ENCODE peak calls at places on chromosome 5, in six cellular contexts. G is CD4-positive, alpha-beta memory T cell; T is GM23248; I is DMS153; D is AG09309; V is PC-3. B is an unnamed sample.

GRCh38 chr5:176714067-176714466 is 66.8 kb downstream of the TSPAN17 start:
- DNase-seq in I (no peak), G (no peak), V (peak), D (no peak), T (peak), B (no peak)

GRCh38 chr5:169637085-169637855 is at the start of gene DOCK2:
- DNase-seq in T (peak), D (no peak), I (no peak), G (peak), V (no peak), B (no peak)

GRCh38 chr5:119318256-119318914 is 37.4 kb upstream of the TNFAIP8 start:
- DNase-seq in G (no peak), I (no peak), V (no peak), T (no peak), D (no peak), B (no peak)

GRCh38 chr5:93782978-93783377 is 41.6 kb upstream of the POU5F2 start:
- DNase-seq in D (no peak), T (peak), I (no peak), V (peak), G (no peak), B (no peak)

GRCh38 chr5:122845253-122846050 is at the start of gene SNX24:
- DNase-seq in D (no peak), T (peak), G (peak), I (no peak), V (peak), B (no peak)

GRCh38 chr5:151093476-151093889 is 12.6 kb upstream of the TNIP1 start:
- DNase-seq in T (peak), D (peak), V (peak), G (no peak), I (no peak), B (peak)

GRCh38 chr5:105593011-105593760 is 2030.6 kb upstream of the NUDT12 start:
- DNase-seq in I (no peak), G (no peak), T (no peak), D (no peak), V (no peak), B (no peak)

GRCh38 chr5:123549256-123549904 is 37.4 kb downstream of the CSNK1G3 start:
- DNase-seq in V (no peak), I (no peak), G (peak), D (no peak), T (no peak), B (no peak)

GRCh38 chr5:177317959-177318377 is 6.3 kb upstream of the MXD3 start:
- DNase-seq in G (peak), T (peak), V (peak), I (peak), D (no peak), B (peak)

GRCh38 chr5:89313804-89314588 is 431.0 kb upstream of the MEF2C start:
- DNase-seq in I (peak), T (peak), V (peak), G (no peak), D (peak), B (peak)

GRCh38 chr5:15533124-15533893 is 33.3 kb downstream of the FBXL7 start:
- DNase-seq in G (no peak), I (no peak), T (peak), D (peak), V (no peak), B (no peak)

GRCh38 chr5:119541716-119542115 is 87.6 kb upstream of the FAM170A start:
- DNase-seq in D (no peak), V (no peak), T (no peak), I (no peak), G (no peak), B (no peak)

GRCh38 chr5:155978805-155979204 is 348.2 kb upstream of the SGCD start:
- DNase-seq in V (no peak), G (no peak), D (no peak), I (no peak), T (peak), B (peak)

GRCh38 chr5:12772276-12772675 is 868.0 kb upstream of the CTNND2 start:
- DNase-seq in G (no peak), D (no peak), I (no peak), T (no peak), V (peak), B (no peak)

GRCh38 chr5:147906326-147907095 is at the start of gene C5orf46:
- DNase-seq in G (no peak), T (peak), V (peak), D (no peak), I (no peak), B (no peak)

GRCh38 chr5:56340196-56340980 is 107.3 kb upstream of the ANKRD55 start:
- DNase-seq in D (no peak), G (no peak), I (no peak), T (no peak), V (no peak), B (no peak)

GRCh38 chr5:160312139-160312959 is at the start of gene CCNJL:
- DNase-seq in I (peak), T (peak), G (no peak), D (no peak), V (peak), B (no peak)

GRCh38 chr5:57386958-57387357 is 95.7 kb downstream of the ACTBL2 start:
- DNase-seq in V (no peak), D (no peak), G (no peak), I (no peak), T (peak), B (no peak)

GRCh38 chr5:58680503-58680902 is 97.6 kb downstream of the RAB3C start:
- DNase-seq in I (no peak), D (no peak), V (no peak), T (no peak), G (no peak), B (no peak)

GRCh38 chr5:16502866-16503265 is 37.3 kb upstream of the ZNF622 start:
- DNase-seq in G (no peak), V (peak), D (no peak), I (no peak), T (peak), B (no peak)

GRCh38 chr5:7869474-7870136 is 657 bp downstream of the MTRR start:
- DNase-seq in G (peak), T (peak), I (no peak), D (no peak), V (peak), B (no peak)

B was measured in AG04449.